ENCODE peak calls at places on chromosomes 7 and 10, in six cellular contexts. D is CD4-positive, alpha-beta memory T cell; L is lower lobe of right lung; U is RWPE2; I is pancreas; Q is heart right ventricle. E is an unnamed sample. For H3K9me3, the result is how much of the 10 kb centered on the place peaks cover.

GRCh38 chr7:157532068-157532467 is 195.3 kb downstream of the DNAJB6 start:
- DNase-seq in D (no peak), L (no peak), U (no peak), I (no peak), Q (no peak), E (no peak)

GRCh38 chr7:20298486-20298901 is 32.2 kb upstream of the ITGB8 start:
- DNase-seq in D (no peak), L (no peak), U (no peak), I (no peak), Q (no peak), E (no peak)

GRCh38 chr7:41428330-41428729 is 274.6 kb downstream of the INHBA start:
- DNase-seq in D (no peak), L (no peak), U (no peak), I (no peak), Q (no peak), E (no peak)

GRCh38 chr7:68805159-68805558 is 793.1 kb upstream of the AUTS2 start:
- DNase-seq in D (no peak), L (no peak), U (no peak), I (no peak), Q (no peak), E (no peak)

GRCh38 chr10:49280001-49280408 is 19.0 kb upstream of the C10orf71 start:
- DNase-seq in D (no peak), L (no peak), U (peak), I (no peak), Q (no peak), E (peak)

GRCh38 chr7:135147899-135148721 is at the start of gene TMEM140:
- DNase-seq in D (peak), L (no peak), U (no peak), I (peak), Q (peak), E (no peak)

GRCh38 chr10:104391969-104392296 is 38.3 kb downstream of the CFAP58 start:
- DNase-seq in D (no peak), L (no peak), U (no peak), I (no peak), Q (no peak), E (no peak)

GRCh38 chr10:113538131-113538530 is 14.7 kb upstream of the HABP2 start:
- DNase-seq in D (no peak), L (no peak), U (no peak), I (no peak), Q (no peak), E (no peak)

GRCh38 chr10:12735843-12736462 is 265.6 kb downstream of the CCDC3 start:
- DNase-seq in D (no peak), L (no peak), U (no peak), I (no peak), Q (no peak), E (peak)

GRCh38 chr10:57825015-57825414 is 442.7 kb downstream of the IPMK start:
- DNase-seq in D (no peak), L (no peak), U (no peak), I (no peak), Q (no peak), E (no peak)

GRCh38 chr7:4268040-4268965 is 413.8 kb upstream of the FOXK1 start:
- DNase-seq in D (no peak), L (no peak), U (no peak), I (no peak), Q (no peak), E (no peak)

GRCh38 chr7:136640977-136641376 is 227.5 kb upstream of the CHRM2 start:
- DNase-seq in D (no peak), L (no peak), U (no peak), I (no peak), Q (no peak), E (no peak)

GRCh38 chr7:131329176-131329570 is 1.5 kb downstream of the MKLN1 start:
- DNase-seq in D (no peak), L (no peak), U (no peak), I (no peak), Q (no peak), E (no peak)

GRCh38 chr7:92763636-92764423 is 72.5 kb downstream of the CDK6 start:
- DNase-seq in D (no peak), L (no peak), U (peak), I (no peak), Q (no peak), E (no peak)

GRCh38 chr10:86520871-86521619 is 547 bp downstream of the WAPL start:
- DNase-seq in D (peak), L (peak), U (no peak), I (peak), Q (peak), E (peak)

GRCh38 chr10:87715727-87716670 is 56.3 kb downstream of the PAPSS2 start:
- DNase-seq in D (no peak), L (no peak), U (no peak), I (no peak), Q (no peak), E (no peak)

GRCh38 chr10:95325863-95326262 is 35.1 kb upstream of the PDLIM1 start:
- DNase-seq in D (no peak), L (no peak), U (no peak), I (no peak), Q (no peak), E (no peak)

GRCh38 chr7:151431281-151431767 is 8.6 kb downstream of the CRYGN start:
- DNase-seq in D (no peak), L (no peak), U (no peak), I (no peak), Q (no peak), E (no peak)

GRCh38 chr7:150940446-150941102 is 37.5 kb downstream of the KCNH2 start:
- DNase-seq in D (no peak), L (no peak), U (no peak), I (no peak), Q (no peak), E (peak)

GRCh38 chr10:112446055-112446854 is 459 bp downstream of the ZDHHC6 start:
- DNase-seq in D (no peak), L (no peak), U (no peak), I (peak), Q (no peak), E (no peak)

GRCh38 chr7:143398616-143399015 is 10.0 kb downstream of the EPHA1 start:
- DNase-seq in D (no peak), L (no peak), U (no peak), I (no peak), Q (no peak), E (no peak)

GRCh38 chr10:1267568-1267967 is 211.4 kb downstream of the WDR37 start:
- DNase-seq in D (no peak), L (no peak), U (no peak), I (no peak), Q (no peak), E (no peak)

GRCh38 chr7:22343071-22343470 is 13.9 kb downstream of the RAPGEF5 start:
- DNase-seq in D (no peak), L (no peak), U (no peak), I (no peak), Q (no peak), E (no peak)

GRCh38 chr10:76206797-76207352 is 775.5 kb downstream of the LRMDA start:
- DNase-seq in D (no peak), L (no peak), U (no peak), I (no peak), Q (no peak), E (no peak)

GRCh38 chr7:137276194-137276593 is 67.3 kb downstream of the PTN start:
- DNase-seq in D (no peak), L (no peak), U (no peak), I (no peak), Q (no peak), E (no peak)

GRCh38 chr10:12708921-12709320 is 292.6 kb downstream of the CCDC3 start:
- DNase-seq in D (no peak), L (no peak), U (no peak), I (no peak), Q (no peak), E (peak)

GRCh38 chr10:60350400-60350799 is 39.3 kb downstream of the ANK3 start:
- DNase-seq in D (no peak), L (no peak), U (no peak), I (no peak), Q (no peak), E (no peak)

GRCh38 chr10:60352105-60352504 is 37.6 kb downstream of the ANK3 start:
- DNase-seq in D (no peak), L (no peak), U (no peak), I (no peak), Q (no peak), E (no peak)

GRCh38 chr10:60348982-60349381 is 40.7 kb downstream of the ANK3 start:
- DNase-seq in D (no peak), L (no peak), U (no peak), I (no peak), Q (no peak), E (no peak)

GRCh38 chr10:60349426-60349825 is 40.2 kb downstream of the ANK3 start:
- DNase-seq in D (no peak), L (no peak), U (no peak), I (no peak), Q (no peak), E (no peak)

GRCh38 chr10:60351191-60351853 is 38.4 kb downstream of the ANK3 start:
- DNase-seq in D (no peak), L (no peak), U (no peak), I (no peak), Q (no peak), E (no peak)
- H3K4me3 ChIP-seq in D (no peak), L (no peak), U (no peak), I (no peak), Q (no peak), E (no peak)

GRCh38 chr10:3166496-3167290 is 5.9 kb downstream of the PITRM1 start:
- DNase-seq in D (no peak), L (no peak), U (no peak), I (no peak), Q (no peak), E (no peak)
- H3K9me3 ChIP-seq in D (under half), L (under half), U (under half), I (under half), Q (under half), E (under half)

GRCh38 chr7:155003215-155003999 is 483 bp upstream of the PAXIP1 start:
- DNase-seq in D (peak), L (peak), U (peak), I (peak), Q (peak), E (peak)
- H3K27ac ChIP-seq in D (peak), L (peak), U (peak), I (peak), Q (peak), E (peak)

DNA sequence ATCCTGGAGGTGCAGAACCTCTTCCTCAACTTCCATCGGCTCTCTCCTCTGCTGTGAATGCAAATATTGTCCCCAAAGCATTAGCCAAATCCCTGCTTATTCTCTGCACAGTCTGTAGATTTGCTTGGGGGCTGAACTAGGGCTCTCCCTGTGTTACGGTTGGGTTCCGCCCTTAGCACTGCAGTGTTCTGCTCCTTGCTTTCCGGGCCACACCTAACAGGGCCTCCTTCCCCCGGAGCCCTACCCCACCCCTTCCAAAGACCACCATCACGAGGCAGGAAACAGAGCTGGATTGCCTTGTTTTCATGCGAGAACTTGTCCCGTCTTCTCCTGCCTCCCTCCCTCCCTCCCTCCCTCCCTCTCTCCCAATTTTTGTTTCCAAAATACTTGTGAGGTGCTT is 36.5 kb downstream of the SLC25A28 start:
- DNase-seq in D (no peak), L (no peak), U (no peak), I (no peak), Q (no peak), E (no peak)
- H3K4me3 ChIP-seq in D (no peak), L (no peak), U (no peak), I (no peak), Q (no peak), E (no peak)

DNA sequence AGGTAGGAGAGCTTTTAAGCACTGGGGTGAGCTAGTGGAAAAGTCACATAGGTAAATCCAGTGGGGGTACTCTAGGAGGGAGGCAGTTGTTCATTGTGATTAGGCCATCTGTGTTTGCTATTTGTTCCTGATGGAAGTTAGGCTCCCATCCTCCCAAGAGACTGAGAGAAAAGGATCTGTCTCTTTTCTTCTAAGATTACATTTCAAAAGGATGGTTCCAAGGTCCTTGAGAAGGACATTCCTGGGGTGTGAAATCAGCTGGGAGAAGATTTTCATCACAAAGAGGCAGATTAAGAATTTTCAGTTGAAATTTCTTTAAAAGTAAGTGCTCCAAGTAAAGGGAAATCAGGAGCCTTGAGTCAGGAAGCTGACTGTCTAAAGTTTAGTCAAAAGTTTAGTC is 210.8 kb upstream of the CSTF2T start:
- DNase-seq in D (no peak), L (no peak), U (no peak), I (no peak), Q (no peak), E (no peak)
- H3K9me3 ChIP-seq in D (under half), L (under half), U (under half), I (under half), Q (under half), E (under half)

DNA sequence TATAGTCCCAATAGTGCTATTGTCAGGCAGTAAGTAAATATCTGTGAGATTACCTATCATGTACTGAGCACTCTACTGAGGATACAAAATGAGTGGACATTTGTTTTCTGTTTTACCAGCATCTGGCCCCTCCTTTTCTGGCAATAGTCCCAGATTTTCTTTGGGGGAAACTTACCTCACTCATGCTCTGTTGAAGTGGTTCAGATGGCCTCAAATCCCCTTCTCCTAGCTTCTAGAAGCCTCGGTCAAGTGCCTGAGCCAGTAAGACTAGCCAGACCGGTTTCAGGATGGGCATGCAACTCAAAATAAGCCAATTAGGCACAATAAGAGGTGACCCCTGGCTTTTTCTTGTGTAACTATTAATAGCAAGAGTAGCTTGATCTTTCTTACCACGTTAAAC is 19.7 kb downstream of the TRDMT1 start:
- DNase-seq in D (no peak), L (peak), U (no peak), I (no peak), Q (no peak), E (no peak)
- H3K27ac ChIP-seq in D (no peak), L (no peak), U (no peak), I (no peak), Q (no peak), E (no peak)

GRCh38 chr7:120939345-120939744 is 11.2 kb upstream of the ING3 start:
- DNase-seq in D (no peak), L (no peak), U (no peak), I (no peak), Q (no peak), E (no peak)
- H3K4me3 ChIP-seq in D (no peak), L (no peak), U (no peak), I (no peak), Q (no peak), E (no peak)

E was measured in ascending aorta.